ENCODE peak calls at places on chromosomes 3 and 15, in five cellular contexts. N, C, M, U and W are unnamed samples.

GRCh38 chr3:180802837-180803236 is 109.6 kb upstream of the FXR1 start:
- DNase-seq in N (peak), C (no peak), M (no peak), U (no peak), W (no peak)

GRCh38 chr3:45329779-45330305 is 58.5 kb upstream of the LARS2 start:
- DNase-seq in N (no peak), C (no peak), M (no peak), U (no peak), W (no peak)

GRCh38 chr3:107690522-107691138 is 167.9 kb downstream of the BBX start:
- DNase-seq in N (peak), C (no peak), M (no peak), U (no peak), W (no peak)

GRCh38 chr3:50297896-50298725 is 1.1 kb downstream of the HYAL3 start:
- DNase-seq in N (no peak), C (no peak), M (peak), U (no peak), W (no peak)

GRCh38 chr3:170909129-170909903 is 879 bp upstream of the EIF5A2 start:
- DNase-seq in N (peak), C (no peak), M (no peak), U (no peak), W (no peak)

GRCh38 chr15:89448825-89449224 is 47.6 kb downstream of the RHCG start:
- DNase-seq in N (peak), C (no peak), M (no peak), U (no peak), W (no peak)

GRCh38 chr3:160707187-160707789 is 30.3 kb downstream of the ARL14 start:
- DNase-seq in N (peak), C (peak), M (peak), U (peak), W (no peak)

GRCh38 chr15:25345943-25346342 is 92.9 kb downstream of the UBE3A start:
- DNase-seq in N (peak), C (no peak), M (no peak), U (no peak), W (peak)

GRCh38 chr15:31561156-31561555 is 234.5 kb downstream of the KLF13 start:
- DNase-seq in N (no peak), C (no peak), M (no peak), U (no peak), W (no peak)

GRCh38 chr15:70524470-70524869 is 238.9 kb downstream of the UACA start:
- DNase-seq in N (no peak), C (no peak), M (no peak), U (no peak), W (no peak)

GRCh38 chr3:185060655-185061054 is 92.2 kb downstream of the C3orf70 start:
- DNase-seq in N (no peak), C (no peak), M (peak), U (no peak), W (no peak)

GRCh38 chr15:86403914-86404583 is 324.4 kb downstream of the AGBL1 start:
- DNase-seq in N (no peak), C (no peak), M (no peak), U (no peak), W (no peak)

GRCh38 chr3:80994767-80995166 is 766.7 kb downstream of the GBE1 start:
- DNase-seq in N (no peak), C (no peak), M (no peak), U (no peak), W (no peak)

GRCh38 chr15:49270541-49271421 is 100.7 kb downstream of the GALK2 start:
- DNase-seq in N (peak), C (no peak), M (no peak), U (no peak), W (no peak)

GRCh38 chr3:64417816-64418215 is 192.6 kb upstream of the PRICKLE2 start:
- DNase-seq in N (peak), C (no peak), M (no peak), U (no peak), W (no peak)

GRCh38 chr3:69092030-69092513 is 7.3 kb downstream of the ARL6IP5 start:
- DNase-seq in N (no peak), C (no peak), M (no peak), U (no peak), W (peak)

GRCh38 chr3:69090021-69090420 is 5.3 kb downstream of the ARL6IP5 start:
- DNase-seq in N (peak), C (no peak), M (no peak), U (no peak), W (no peak)

GRCh38 chr3:69088033-69088432 is 3.3 kb downstream of the ARL6IP5 start:
- DNase-seq in N (peak), C (no peak), M (no peak), U (no peak), W (no peak)

GRCh38 chr3:69094467-69095205 is 9.9 kb downstream of the ARL6IP5 start:
- DNase-seq in N (peak), C (no peak), M (no peak), U (no peak), W (no peak)

DNA sequence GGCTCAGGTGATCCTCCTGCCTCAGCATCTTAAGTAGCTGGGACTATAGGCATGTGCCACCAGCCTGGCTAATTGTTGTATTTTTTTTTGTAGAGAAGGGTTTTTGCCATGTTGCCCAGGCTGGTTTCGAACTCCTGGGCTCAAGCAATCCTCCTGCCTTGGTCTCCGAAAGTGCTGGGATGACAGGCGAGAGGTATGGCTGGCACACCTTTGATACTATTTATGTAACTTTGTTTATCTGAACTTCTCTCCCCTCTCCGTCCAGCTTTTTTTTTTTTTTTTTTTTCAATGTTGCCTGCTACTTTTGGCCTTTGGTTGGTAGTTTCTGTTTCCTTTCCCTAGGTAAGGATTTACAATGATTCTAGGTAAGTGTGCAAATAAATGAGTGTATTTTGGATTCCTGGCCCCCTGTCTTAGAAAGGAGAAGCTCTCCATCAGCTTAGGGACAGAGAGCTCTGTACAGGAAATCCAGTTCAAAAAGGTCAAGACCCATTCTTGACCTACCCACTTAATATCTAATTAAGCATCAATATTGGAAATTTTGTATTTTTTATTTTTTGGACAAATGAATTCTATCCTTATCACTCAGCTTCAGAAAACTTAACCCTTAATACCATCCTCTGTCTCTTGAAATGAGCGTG is 6.8 kb downstream of the ARL6IP5 start:
- DNase-seq in N (no peak), C (no peak), M (no peak), U (no peak), W (no peak)
- H3K4me3 ChIP-seq in N (no peak), C (no peak), M (no peak), U (no peak), W (no peak)

DNA sequence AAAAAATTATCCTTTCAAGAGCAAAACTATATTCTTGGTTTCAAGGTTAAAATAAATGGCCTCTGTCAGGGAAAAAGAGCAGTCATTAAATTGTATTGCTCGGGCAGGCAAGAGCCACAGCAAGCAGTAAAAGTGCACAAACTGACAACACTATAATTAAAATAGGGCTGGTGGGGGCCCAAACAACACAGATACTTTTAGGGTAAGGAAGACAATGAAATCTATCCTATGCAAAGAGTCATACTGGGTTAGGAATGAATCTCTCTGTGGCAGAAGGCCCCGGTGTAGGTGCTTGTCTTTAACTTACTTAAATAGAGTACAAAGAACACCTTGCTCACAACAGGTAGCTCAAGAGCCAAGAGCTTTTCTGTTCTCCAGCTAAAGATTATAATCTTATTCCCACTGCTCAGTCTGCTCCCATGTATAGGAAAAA is 94.7 kb downstream of the DLG1 start:
- DNase-seq in N (no peak), C (no peak), M (no peak), U (no peak), W (no peak)
- H3K4me3 ChIP-seq in N (no peak), C (no peak), M (no peak), U (no peak), W (no peak)

GRCh38 chr15:92653366-92653765 is 2.2 kb downstream of the FAM174B start:
- DNase-seq in N (no peak), C (no peak), M (peak), U (no peak), W (no peak)
- H3K4me3 ChIP-seq in N (no peak), C (peak), M (no peak), U (no peak), W (peak)

DNA sequence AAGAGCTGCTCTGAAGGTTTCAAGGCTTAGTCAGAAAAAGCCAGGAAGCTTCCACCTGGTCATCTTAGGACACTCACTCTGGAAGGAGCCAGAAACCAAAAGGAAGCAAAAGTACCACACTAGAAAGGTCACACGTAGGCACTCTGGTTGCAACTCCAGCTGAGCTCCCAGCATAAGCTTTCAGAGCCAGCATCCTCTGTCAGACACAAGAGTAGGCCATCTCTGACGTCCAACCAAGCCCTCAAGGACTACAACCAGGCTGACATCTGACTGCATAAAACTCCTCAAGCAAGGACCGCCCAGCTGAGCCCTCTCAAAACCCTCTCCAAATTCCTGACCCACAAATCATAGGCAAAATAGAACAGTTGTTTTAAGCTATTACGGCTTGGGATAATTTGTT is 12.8 kb downstream of the SH3BP5 start:
- DNase-seq in N (peak), C (no peak), M (no peak), U (no peak), W (no peak)
- H3K4me3 ChIP-seq in N (no peak), C (no peak), M (no peak), U (no peak), W (no peak)

GRCh38 chr3:52221141-52221562 is 4.3 kb downstream of the TLR9 start:
- DNase-seq in N (no peak), C (no peak), M (no peak), U (no peak), W (no peak)
- H3K4me3 ChIP-seq in N (no peak), C (no peak), M (no peak), U (no peak), W (no peak)